ENCODE peak calls at places on chromosomes 2 and 18, in eight cellular contexts. One of them, this sample, is unnamed.

GRCh38 chr18:78984941-78985784 is 5.5 kb downstream of the SALL3 start:
- DNase-seq in nephron progenitor cell: peak; percentile 55
- DNase-seq in OCI-LY7: peak; percentile 53
- DNase-seq in fibroblast of lung: no peak
- DNase-seq in keratinocyte: no peak
- DNase-seq in ascending aorta: no peak
- DNase-seq in Peyer's patch: no peak
- DNase-seq in astrocyte of the spinal cord: peak; percentile 46
- DNase-seq in this sample: peak; percentile 55

GRCh38 chr18:13112982-13113381 is 105.6 kb upstream of the LDLRAD4 start:
- DNase-seq in nephron progenitor cell: peak; percentile 68
- DNase-seq in fibroblast of lung: peak; percentile 42
- DNase-seq in astrocyte of the spinal cord: peak; percentile 53
- DNase-seq in ascending aorta: no peak
- DNase-seq in OCI-LY7: no peak
- DNase-seq in keratinocyte: no peak
- DNase-seq in Peyer's patch: no peak
- DNase-seq in this sample: no peak

GRCh38 chr2:172282944-172283343 is 144.4 kb upstream of the ITGA6 start:
- DNase-seq in Peyer's patch: no peak
- DNase-seq in keratinocyte: peak; percentile 75
- DNase-seq in astrocyte of the spinal cord: peak; percentile 91
- DNase-seq in fibroblast of lung: peak; percentile 93
- DNase-seq in nephron progenitor cell: no peak
- DNase-seq in ascending aorta: no peak
- DNase-seq in OCI-LY7: no peak
- DNase-seq in this sample: no peak

GRCh38 chr2:147998203-147998602 is 22.3 kb downstream of the ORC4 start:
- DNase-seq in keratinocyte: no peak
- DNase-seq in astrocyte of the spinal cord: no peak
- DNase-seq in ascending aorta: no peak
- DNase-seq in fibroblast of lung: no peak
- DNase-seq in Peyer's patch: no peak
- DNase-seq in OCI-LY7: no peak
- DNase-seq in nephron progenitor cell: no peak
- DNase-seq in this sample: no peak

GRCh38 chr2:203330434-203330833 is 2.2 kb downstream of the ABI2 start:
- DNase-seq in astrocyte of the spinal cord: peak; percentile 18
- DNase-seq in Peyer's patch: no peak
- DNase-seq in nephron progenitor cell: no peak
- DNase-seq in ascending aorta: no peak
- DNase-seq in fibroblast of lung: peak; percentile 63
- DNase-seq in keratinocyte: no peak
- DNase-seq in OCI-LY7: no peak
- DNase-seq in this sample: no peak

GRCh38 chr2:69221960-69222751 is 164.9 kb downstream of the GFPT1 start:
- DNase-seq in Peyer's patch: no peak
- DNase-seq in astrocyte of the spinal cord: peak; percentile 45
- DNase-seq in nephron progenitor cell: no peak
- DNase-seq in keratinocyte: no peak
- DNase-seq in ascending aorta: no peak
- DNase-seq in OCI-LY7: no peak
- DNase-seq in fibroblast of lung: peak; percentile 65
- DNase-seq in this sample: no peak

GRCh38 chr18:7822435-7823425 is 255.6 kb downstream of the PTPRM start:
- DNase-seq in OCI-LY7: peak; percentile 16
- DNase-seq in astrocyte of the spinal cord: peak; percentile 76
- DNase-seq in fibroblast of lung: no peak
- DNase-seq in nephron progenitor cell: no peak
- DNase-seq in ascending aorta: no peak
- DNase-seq in Peyer's patch: no peak
- DNase-seq in keratinocyte: no peak
- DNase-seq in this sample: no peak

GRCh38 chr2:20213651-20214565 is 11.0 kb downstream of the SDC1 start:
- DNase-seq in Peyer's patch: no peak
- DNase-seq in OCI-LY7: peak; percentile 54
- DNase-seq in fibroblast of lung: no peak
- DNase-seq in nephron progenitor cell: peak; percentile 41
- DNase-seq in keratinocyte: no peak
- DNase-seq in ascending aorta: no peak
- DNase-seq in astrocyte of the spinal cord: no peak
- DNase-seq in this sample: no peak

GRCh38 chr18:74513149-74513882 is 17.2 kb downstream of the CNDP2 start:
- DNase-seq in ascending aorta: no peak
- DNase-seq in astrocyte of the spinal cord: no peak
- DNase-seq in Peyer's patch: no peak
- DNase-seq in keratinocyte: no peak
- DNase-seq in fibroblast of lung: no peak
- DNase-seq in OCI-LY7: no peak
- DNase-seq in nephron progenitor cell: no peak
- DNase-seq in this sample: no peak

GRCh38 chr2:36416370-36417165 is 61.0 kb downstream of the CRIM1 start:
- DNase-seq in ascending aorta: no peak
- DNase-seq in astrocyte of the spinal cord: no peak
- DNase-seq in keratinocyte: no peak
- DNase-seq in nephron progenitor cell: no peak
- DNase-seq in OCI-LY7: no peak
- DNase-seq in Peyer's patch: no peak
- DNase-seq in fibroblast of lung: peak; percentile 43
- DNase-seq in this sample: no peak

GRCh38 chr2:160224060-160224459 is 24.0 kb upstream of the ITGB6 start:
- DNase-seq in fibroblast of lung: peak; percentile 93
- DNase-seq in keratinocyte: peak; percentile 89
- DNase-seq in OCI-LY7: no peak
- DNase-seq in nephron progenitor cell: no peak
- DNase-seq in Peyer's patch: no peak
- DNase-seq in astrocyte of the spinal cord: peak; percentile 98
- DNase-seq in ascending aorta: no peak
- DNase-seq in this sample: peak; percentile 79

GRCh38 chr18:43916984-43917383 is 639.7 kb upstream of the SYT4 start:
- DNase-seq in keratinocyte: no peak
- DNase-seq in OCI-LY7: no peak
- DNase-seq in nephron progenitor cell: no peak
- DNase-seq in fibroblast of lung: no peak
- DNase-seq in Peyer's patch: no peak
- DNase-seq in astrocyte of the spinal cord: no peak
- DNase-seq in ascending aorta: no peak
- DNase-seq in this sample: no peak

GRCh38 chr2:106551466-106552130 is 64.4 kb downstream of the CD8B2 start:
- DNase-seq in Peyer's patch: no peak
- DNase-seq in ascending aorta: no peak
- DNase-seq in keratinocyte: no peak
- DNase-seq in fibroblast of lung: no peak
- DNase-seq in OCI-LY7: no peak
- DNase-seq in astrocyte of the spinal cord: no peak
- DNase-seq in nephron progenitor cell: no peak
- DNase-seq in this sample: no peak

GRCh38 chr18:5518899-5519371 is 24.9 kb downstream of the EPB41L3 start:
- DNase-seq in keratinocyte: no peak
- DNase-seq in Peyer's patch: no peak
- DNase-seq in ascending aorta: no peak
- DNase-seq in OCI-LY7: no peak
- DNase-seq in fibroblast of lung: peak; percentile 56
- DNase-seq in astrocyte of the spinal cord: peak; percentile 64
- DNase-seq in nephron progenitor cell: no peak
- DNase-seq in this sample: no peak

GRCh38 chr18:43680096-43680495 is 402.8 kb upstream of the SYT4 start:
- DNase-seq in astrocyte of the spinal cord: no peak
- DNase-seq in ascending aorta: no peak
- DNase-seq in fibroblast of lung: peak; percentile 71
- DNase-seq in Peyer's patch: no peak
- DNase-seq in OCI-LY7: no peak
- DNase-seq in nephron progenitor cell: no peak
- DNase-seq in keratinocyte: no peak
- DNase-seq in this sample: no peak

GRCh38 chr2:220913384-220913783 is 658.7 kb downstream of the EPHA4 start:
- DNase-seq in keratinocyte: no peak
- DNase-seq in astrocyte of the spinal cord: peak; percentile 11
- DNase-seq in fibroblast of lung: no peak
- DNase-seq in nephron progenitor cell: no peak
- DNase-seq in ascending aorta: no peak
- DNase-seq in OCI-LY7: no peak
- DNase-seq in Peyer's patch: no peak
- DNase-seq in this sample: no peak

GRCh38 chr18:31154186-31154585 is 8.5 kb downstream of the DSC1 start:
- DNase-seq in nephron progenitor cell: no peak
- DNase-seq in OCI-LY7: no peak
- DNase-seq in ascending aorta: no peak
- DNase-seq in astrocyte of the spinal cord: no peak
- DNase-seq in fibroblast of lung: no peak
- DNase-seq in Peyer's patch: no peak
- DNase-seq in keratinocyte: no peak
- DNase-seq in this sample: no peak

GRCh38 chr2:237097326-237097910 is 11.7 kb downstream of the COPS8 start:
- DNase-seq in ascending aorta: no peak
- DNase-seq in keratinocyte: no peak
- DNase-seq in Peyer's patch: no peak
- DNase-seq in nephron progenitor cell: no peak
- DNase-seq in OCI-LY7: no peak
- DNase-seq in fibroblast of lung: no peak
- DNase-seq in astrocyte of the spinal cord: no peak
- DNase-seq in this sample: no peak

DNA sequence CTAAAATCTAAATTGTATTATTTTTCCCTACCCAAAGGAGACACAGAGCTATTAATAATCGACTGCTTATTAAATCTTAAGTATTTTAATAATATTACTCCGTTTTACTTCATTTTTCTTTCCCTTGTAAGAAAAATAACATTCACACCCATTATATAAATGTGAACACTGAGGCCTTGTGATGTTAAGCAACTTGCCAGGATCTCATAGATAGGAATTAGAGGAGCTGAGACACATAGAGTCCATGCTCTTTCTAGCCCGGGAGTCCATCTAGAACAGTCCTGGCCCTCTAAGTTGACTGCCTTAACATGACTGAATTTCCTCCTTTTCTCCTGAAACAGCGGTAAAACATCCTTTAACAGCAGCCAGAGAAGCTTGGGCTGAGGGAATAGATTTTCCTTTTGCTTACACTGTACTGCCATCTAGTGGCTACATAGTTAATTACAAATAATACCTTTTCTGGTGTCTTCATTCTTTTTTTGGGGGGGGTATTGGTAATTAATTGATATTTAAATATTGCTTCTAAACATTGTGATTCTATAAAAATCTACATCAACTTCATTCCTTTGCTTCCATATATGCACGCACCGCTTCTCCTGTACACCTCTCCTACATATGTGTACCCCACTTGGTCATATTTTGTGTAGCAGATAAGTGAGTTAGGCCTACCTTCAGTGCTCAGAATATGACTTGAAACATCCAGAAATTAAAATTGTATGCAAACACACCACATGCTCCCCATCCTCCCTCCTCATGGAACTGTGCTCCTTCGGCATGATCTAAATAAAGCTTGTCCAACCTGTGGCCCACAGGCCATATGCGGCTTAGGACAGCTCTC is 125.8 kb upstream of the HNMT start:
- DNase-seq in OCI-LY7: peak; percentile 50
- DNase-seq in nephron progenitor cell: peak; percentile 34
- DNase-seq in astrocyte of the spinal cord: peak; percentile 57
- DNase-seq in Peyer's patch: no peak
- DNase-seq in fibroblast of lung: peak; percentile 64
- DNase-seq in ascending aorta: no peak
- DNase-seq in keratinocyte: no peak
- DNase-seq in this sample: peak; percentile 35
- TF ChIP-seq CTCF in OCI-LY7: peak; percentile 85
- TF ChIP-seq CTCF in nephron progenitor cell: peak; percentile 66
- TF ChIP-seq CTCF in astrocyte of the spinal cord: peak; percentile 37
- TF ChIP-seq CTCF in Peyer's patch: peak; percentile 72
- TF ChIP-seq CTCF in fibroblast of lung: peak; percentile 61
- TF ChIP-seq CTCF in ascending aorta: peak; percentile 32
- TF ChIP-seq CTCF in keratinocyte: peak; percentile 45
- TF ChIP-seq CTCF in this sample: peak; percentile 52

DNA sequence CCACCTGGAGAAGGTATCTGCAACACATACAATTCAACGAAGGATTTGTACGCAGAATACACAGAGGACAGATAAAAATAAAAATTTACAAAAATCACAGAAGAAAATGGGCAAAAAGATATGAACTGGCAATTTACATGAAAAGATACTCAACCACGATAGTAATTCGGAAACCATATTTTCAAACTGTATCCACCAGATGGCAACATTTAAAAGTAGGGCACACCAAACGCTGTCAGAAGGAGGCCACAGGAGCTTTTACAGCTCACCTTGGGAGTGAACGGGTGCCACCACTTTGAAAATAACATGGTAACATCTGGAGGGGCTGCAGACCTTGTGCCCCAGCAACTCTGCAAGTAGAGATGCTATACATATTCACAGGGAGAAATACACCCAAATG is 9.8 kb downstream of the KIF1A start:
- DNase-seq in Peyer's patch: no peak
- DNase-seq in astrocyte of the spinal cord: no peak
- DNase-seq in fibroblast of lung: no peak
- DNase-seq in OCI-LY7: no peak
- DNase-seq in ascending aorta: no peak
- DNase-seq in keratinocyte: no peak
- DNase-seq in nephron progenitor cell: no peak
- DNase-seq in this sample: no peak
- TF ChIP-seq CTCF in Peyer's patch: no peak
- TF ChIP-seq CTCF in astrocyte of the spinal cord: no peak
- TF ChIP-seq CTCF in fibroblast of lung: peak; percentile 2
- TF ChIP-seq CTCF in OCI-LY7: peak; percentile 52
- TF ChIP-seq CTCF in ascending aorta: no peak
- TF ChIP-seq CTCF in keratinocyte: no peak
- TF ChIP-seq CTCF in nephron progenitor cell: no peak
- TF ChIP-seq CTCF in this sample: no peak

DNA sequence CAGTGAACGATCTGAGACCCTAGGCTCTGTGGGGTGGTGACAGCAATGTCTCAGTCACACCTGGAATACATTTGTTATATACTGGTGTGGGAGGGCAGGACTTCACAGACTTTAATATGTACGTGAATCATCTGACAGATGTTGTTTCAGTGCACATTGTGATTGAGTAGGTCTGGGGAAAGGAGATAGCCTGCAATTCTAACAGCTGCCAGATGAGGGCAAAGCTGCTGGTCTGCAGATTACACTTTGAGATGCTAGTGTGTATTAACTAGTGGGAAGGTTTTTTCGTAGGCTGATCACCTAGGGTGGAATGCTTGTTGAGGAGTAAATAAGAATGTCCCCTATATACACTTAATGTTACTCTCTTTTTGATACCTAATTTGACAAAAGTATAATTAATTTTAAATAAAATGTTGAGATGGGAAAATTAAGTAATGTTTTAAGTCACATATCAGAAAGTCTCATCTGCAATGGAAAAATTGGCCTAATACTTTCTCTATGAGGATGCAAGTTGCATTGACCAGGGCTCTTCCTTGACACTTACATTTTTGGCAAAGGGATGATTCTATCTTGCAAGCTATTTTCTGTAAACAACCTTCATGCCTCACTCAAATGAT is 496.9 kb upstream of the HNMT start:
- DNase-seq in keratinocyte: no peak
- DNase-seq in nephron progenitor cell: peak; percentile 64
- DNase-seq in ascending aorta: no peak
- DNase-seq in fibroblast of lung: no peak
- DNase-seq in Peyer's patch: no peak
- DNase-seq in astrocyte of the spinal cord: peak; percentile 3
- DNase-seq in OCI-LY7: peak; percentile 39
- DNase-seq in this sample: peak; percentile 14
- TF ChIP-seq CTCF in keratinocyte: peak; percentile 77
- TF ChIP-seq CTCF in nephron progenitor cell: peak; percentile 66
- TF ChIP-seq CTCF in ascending aorta: no peak
- TF ChIP-seq CTCF in fibroblast of lung: peak; percentile 47
- TF ChIP-seq CTCF in Peyer's patch: peak; percentile 61
- TF ChIP-seq CTCF in astrocyte of the spinal cord: peak; percentile 63
- TF ChIP-seq CTCF in OCI-LY7: peak; percentile 79
- TF ChIP-seq CTCF in this sample: peak; percentile 54

GRCh38 chr2:75012080-75012479 is 53.6 kb downstream of the POLE4 start:
- DNase-seq in ascending aorta: no peak
- DNase-seq in astrocyte of the spinal cord: peak; percentile 9
- DNase-seq in fibroblast of lung: no peak
- DNase-seq in nephron progenitor cell: no peak
- DNase-seq in OCI-LY7: peak; percentile 37
- DNase-seq in keratinocyte: no peak
- DNase-seq in Peyer's patch: no peak
- DNase-seq in this sample: no peak
- TF ChIP-seq CTCF in ascending aorta: no peak
- TF ChIP-seq CTCF in astrocyte of the spinal cord: no peak
- TF ChIP-seq CTCF in fibroblast of lung: no peak
- TF ChIP-seq CTCF in nephron progenitor cell: no peak
- TF ChIP-seq CTCF in OCI-LY7: no peak
- TF ChIP-seq CTCF in keratinocyte: no peak
- TF ChIP-seq CTCF in Peyer's patch: no peak
- TF ChIP-seq CTCF in this sample: no peak

This sample was measured in GM10248.